ENCODE peak calls at places on chromosomes 4 and X, in six cellular contexts. One of them, this sample, is unnamed.

GRCh38 chr4:56326363-56326762 is 60.9 kb downstream of the AASDH start:
- DNase-seq in astrocyte of the spinal cord: no peak
- DNase-seq in ovary: no peak
- DNase-seq in kidney: no peak
- DNase-seq in lung: no peak
- DNase-seq in mammary epithelial cell: peak
- DNase-seq in this sample: no peak

GRCh38 chr4:143616771-143617170 is 83.7 kb downstream of the FREM3 start:
- DNase-seq in astrocyte of the spinal cord: peak
- DNase-seq in mammary epithelial cell: peak
- DNase-seq in ovary: no peak
- DNase-seq in kidney: no peak
- DNase-seq in lung: no peak
- DNase-seq in this sample: no peak

GRCh38 chr4:20684852-20685763 is 15.2 kb upstream of the PACRGL start:
- DNase-seq in kidney: no peak
- DNase-seq in ovary: no peak
- DNase-seq in lung: no peak
- DNase-seq in astrocyte of the spinal cord: peak
- DNase-seq in mammary epithelial cell: no peak
- DNase-seq in this sample: no peak

GRCh38 chrX:46574941-46575381 is 1.4 kb downstream of the CHST7 start:
- DNase-seq in lung: no peak
- DNase-seq in astrocyte of the spinal cord: no peak
- DNase-seq in mammary epithelial cell: peak
- DNase-seq in kidney: no peak
- DNase-seq in ovary: no peak
- DNase-seq in this sample: no peak

GRCh38 chr4:89599026-89599425 is 237.9 kb downstream of the SNCA start:
- DNase-seq in ovary: no peak
- DNase-seq in kidney: no peak
- DNase-seq in lung: no peak
- DNase-seq in astrocyte of the spinal cord: no peak
- DNase-seq in mammary epithelial cell: no peak
- DNase-seq in this sample: no peak

GRCh38 chr4:79913581-79913980 is 159.4 kb downstream of the ANTXR2 start:
- DNase-seq in ovary: no peak
- DNase-seq in astrocyte of the spinal cord: peak
- DNase-seq in kidney: no peak
- DNase-seq in mammary epithelial cell: peak
- DNase-seq in lung: no peak
- DNase-seq in this sample: no peak

GRCh38 chrX:139290310-139290709 is 240.2 kb upstream of the F9 start:
- DNase-seq in lung: no peak
- DNase-seq in astrocyte of the spinal cord: peak
- DNase-seq in kidney: no peak
- DNase-seq in ovary: no peak
- DNase-seq in mammary epithelial cell: peak
- DNase-seq in this sample: no peak

GRCh38 chrX:130413415-130413814 is 11.6 kb downstream of the RBMX2 start:
- DNase-seq in lung: no peak
- DNase-seq in astrocyte of the spinal cord: no peak
- DNase-seq in mammary epithelial cell: no peak
- DNase-seq in kidney: no peak
- DNase-seq in ovary: peak
- DNase-seq in this sample: no peak

GRCh38 chrX:69093960-69094935 is 71.0 kb downstream of the PJA1 start:
- DNase-seq in ovary: peak
- DNase-seq in kidney: no peak
- DNase-seq in mammary epithelial cell: peak
- DNase-seq in astrocyte of the spinal cord: peak
- DNase-seq in lung: no peak
- DNase-seq in this sample: peak

GRCh38 chr4:158802914-158803313 is 34.1 kb downstream of the FNIP2 start:
- DNase-seq in astrocyte of the spinal cord: no peak
- DNase-seq in mammary epithelial cell: no peak
- DNase-seq in kidney: no peak
- DNase-seq in lung: no peak
- DNase-seq in ovary: no peak
- DNase-seq in this sample: no peak

GRCh38 chrX:108070891-108071290 is 20.5 kb downstream of the PSMD10 start:
- DNase-seq in mammary epithelial cell: peak
- DNase-seq in lung: no peak
- DNase-seq in kidney: no peak
- DNase-seq in astrocyte of the spinal cord: peak
- DNase-seq in ovary: no peak
- DNase-seq in this sample: no peak

GRCh38 chrX:72576161-72576896 is 3.7 kb upstream of the HDAC8 start:
- DNase-seq in ovary: no peak
- DNase-seq in kidney: no peak
- DNase-seq in mammary epithelial cell: peak
- DNase-seq in astrocyte of the spinal cord: peak
- DNase-seq in lung: no peak
- DNase-seq in this sample: no peak

GRCh38 chr4:139798456-139798855 is 132.8 kb downstream of the MGST2 start:
- DNase-seq in mammary epithelial cell: peak
- DNase-seq in lung: no peak
- DNase-seq in ovary: no peak
- DNase-seq in astrocyte of the spinal cord: no peak
- DNase-seq in kidney: no peak
- DNase-seq in this sample: no peak

GRCh38 chr4:45578874-45579273 is 545.0 kb downstream of the GABRG1 start:
- DNase-seq in kidney: no peak
- DNase-seq in ovary: no peak
- DNase-seq in astrocyte of the spinal cord: no peak
- DNase-seq in mammary epithelial cell: no peak
- DNase-seq in lung: no peak
- DNase-seq in this sample: no peak

GRCh38 chrX:6292599-6292998 is 63.9 kb upstream of the NLGN4X start:
- DNase-seq in mammary epithelial cell: no peak
- DNase-seq in astrocyte of the spinal cord: no peak
- DNase-seq in kidney: no peak
- DNase-seq in lung: no peak
- DNase-seq in ovary: no peak
- DNase-seq in this sample: no peak

GRCh38 chrX:132435222-132435621 is 53.6 kb downstream of the MBNL3 start:
- DNase-seq in mammary epithelial cell: no peak
- DNase-seq in kidney: no peak
- DNase-seq in lung: no peak
- DNase-seq in ovary: no peak
- DNase-seq in astrocyte of the spinal cord: no peak
- DNase-seq in this sample: no peak

GRCh38 chrX:12972239-12972638 is 2.7 kb upstream of the TMSB4X start:
- DNase-seq in astrocyte of the spinal cord: no peak
- DNase-seq in kidney: no peak
- DNase-seq in mammary epithelial cell: no peak
- DNase-seq in lung: no peak
- DNase-seq in ovary: no peak
- DNase-seq in this sample: no peak

GRCh38 chr4:55445921-55446577 is 50.3 kb downstream of the TMEM165 start:
- DNase-seq in kidney: no peak
- DNase-seq in astrocyte of the spinal cord: peak
- DNase-seq in ovary: no peak
- DNase-seq in mammary epithelial cell: peak
- DNase-seq in lung: no peak
- DNase-seq in this sample: no peak

GRCh38 chr4:1795304-1796195 is 2.5 kb downstream of the FGFR3 start:
- DNase-seq in kidney: no peak
- DNase-seq in lung: no peak
- DNase-seq in ovary: no peak
- DNase-seq in astrocyte of the spinal cord: no peak
- DNase-seq in mammary epithelial cell: no peak
- DNase-seq in this sample: peak

GRCh38 chr4:158948071-158948470 is 154.8 kb upstream of the RAPGEF2 start:
- DNase-seq in ovary: no peak
- DNase-seq in astrocyte of the spinal cord: no peak
- DNase-seq in mammary epithelial cell: no peak
- DNase-seq in lung: no peak
- DNase-seq in kidney: no peak
- DNase-seq in this sample: no peak

GRCh38 chr4:128979934-128980333 is 113.4 kb downstream of the SCLT1 start:
- DNase-seq in lung: no peak
- DNase-seq in mammary epithelial cell: peak
- DNase-seq in kidney: no peak
- DNase-seq in ovary: no peak
- DNase-seq in astrocyte of the spinal cord: peak
- DNase-seq in this sample: peak

GRCh38 chrX:9253211-9253610 is 211.6 kb upstream of the TBL1X start:
- DNase-seq in kidney: no peak
- DNase-seq in lung: no peak
- DNase-seq in ovary: no peak
- DNase-seq in astrocyte of the spinal cord: no peak
- DNase-seq in mammary epithelial cell: no peak
- DNase-seq in this sample: no peak
- TF ChIP-seq CTCF in kidney: no peak
- TF ChIP-seq CTCF in lung: no peak
- TF ChIP-seq CTCF in ovary: no peak
- TF ChIP-seq CTCF in astrocyte of the spinal cord: no peak
- TF ChIP-seq CTCF in mammary epithelial cell: no peak
- TF ChIP-seq CTCF in this sample: no peak

GRCh38 chr4:67549123-67549522 is 3.8 kb upstream of the CENPC start:
- DNase-seq in mammary epithelial cell: peak
- DNase-seq in lung: no peak
- DNase-seq in ovary: no peak
- DNase-seq in kidney: no peak
- DNase-seq in astrocyte of the spinal cord: no peak
- DNase-seq in this sample: peak

GRCh38 chr4:67545996-67546356 is 673 bp upstream of the CENPC start:
- DNase-seq in kidney: no peak
- DNase-seq in mammary epithelial cell: no peak
- DNase-seq in ovary: no peak
- DNase-seq in astrocyte of the spinal cord: no peak
- DNase-seq in lung: no peak
- DNase-seq in this sample: no peak

GRCh38 chr4:67555447-67555846 is 3.1 kb upstream of the STAP1 start:
- DNase-seq in lung: no peak
- DNase-seq in ovary: no peak
- DNase-seq in kidney: no peak
- DNase-seq in mammary epithelial cell: no peak
- DNase-seq in astrocyte of the spinal cord: no peak
- DNase-seq in this sample: no peak

GRCh38 chr4:67546971-67547370 is 1.7 kb upstream of the CENPC start:
- DNase-seq in mammary epithelial cell: no peak
- DNase-seq in kidney: no peak
- DNase-seq in lung: no peak
- DNase-seq in astrocyte of the spinal cord: no peak
- DNase-seq in ovary: peak
- DNase-seq in this sample: no peak

DNA sequence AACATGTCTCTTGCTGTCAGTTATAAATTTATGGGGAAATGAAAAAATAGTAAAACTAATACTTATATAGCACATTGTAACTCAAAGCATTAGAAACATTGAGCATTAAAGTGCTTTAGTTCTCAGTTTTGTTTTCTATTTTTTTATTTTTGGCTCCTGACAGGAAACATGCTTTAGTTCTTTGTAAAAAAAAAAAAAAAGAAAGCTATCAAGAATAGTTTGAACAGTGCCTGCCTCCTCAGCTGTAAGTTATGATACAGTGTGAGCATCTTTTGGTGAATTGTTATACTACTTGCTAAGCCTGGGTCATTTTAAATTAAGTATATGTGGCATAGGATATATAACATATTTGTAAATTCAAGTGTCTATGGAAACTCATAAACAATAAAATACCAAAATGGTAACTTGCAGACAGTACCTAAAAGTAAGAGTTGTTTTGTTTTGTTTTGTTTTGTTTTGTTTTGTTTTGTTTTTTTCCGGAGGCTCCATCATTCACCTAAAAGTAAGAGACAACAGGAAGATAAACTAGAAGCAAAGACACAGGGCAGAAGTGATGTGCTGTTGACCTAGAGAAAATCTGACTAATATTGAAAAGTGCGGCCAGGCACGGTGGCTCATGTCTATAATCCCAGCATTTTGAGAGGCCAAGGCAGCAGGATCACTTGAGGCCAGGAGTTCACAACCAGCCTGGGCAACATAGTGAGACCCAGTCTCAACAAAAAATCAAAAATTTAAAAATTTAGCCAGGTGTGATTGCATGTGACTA is 5.4 kb upstream of the CENPC start:
- DNase-seq in astrocyte of the spinal cord: no peak
- DNase-seq in mammary epithelial cell: no peak
- DNase-seq in lung: no peak
- DNase-seq in kidney: no peak
- DNase-seq in ovary: no peak
- DNase-seq in this sample: no peak
- H3K4me3 ChIP-seq in astrocyte of the spinal cord: no peak
- H3K4me3 ChIP-seq in mammary epithelial cell: no peak
- H3K4me3 ChIP-seq in lung: no peak
- H3K4me3 ChIP-seq in kidney: no peak
- H3K4me3 ChIP-seq in ovary: no peak
- H3K4me3 ChIP-seq in this sample: no peak

GRCh38 chr4:106818764-106819163 is 217.3 kb downstream of the DKK2 start:
- DNase-seq in ovary: no peak
- DNase-seq in lung: no peak
- DNase-seq in mammary epithelial cell: no peak
- DNase-seq in kidney: no peak
- DNase-seq in astrocyte of the spinal cord: no peak
- DNase-seq in this sample: no peak
- TF ChIP-seq CTCF in ovary: no peak
- TF ChIP-seq CTCF in lung: no peak
- TF ChIP-seq CTCF in mammary epithelial cell: no peak
- TF ChIP-seq CTCF in kidney: no peak
- TF ChIP-seq CTCF in astrocyte of the spinal cord: peak
- TF ChIP-seq CTCF in this sample: no peak

GRCh38 chr4:99986792-99987191 is 36.7 kb upstream of the H2AZ1 start:
- DNase-seq in astrocyte of the spinal cord: no peak
- DNase-seq in ovary: no peak
- DNase-seq in lung: no peak
- DNase-seq in kidney: no peak
- DNase-seq in mammary epithelial cell: no peak
- DNase-seq in this sample: no peak

GRCh38 chr4:99979872-99980271 is 29.8 kb upstream of the H2AZ1 start:
- DNase-seq in ovary: no peak
- DNase-seq in astrocyte of the spinal cord: peak
- DNase-seq in mammary epithelial cell: no peak
- DNase-seq in kidney: no peak
- DNase-seq in lung: no peak
- DNase-seq in this sample: no peak

GRCh38 chr4:99987681-99988080 is 37.6 kb upstream of the H2AZ1 start:
- DNase-seq in lung: no peak
- DNase-seq in astrocyte of the spinal cord: no peak
- DNase-seq in kidney: no peak
- DNase-seq in mammary epithelial cell: no peak
- DNase-seq in ovary: no peak
- DNase-seq in this sample: no peak

DNA sequence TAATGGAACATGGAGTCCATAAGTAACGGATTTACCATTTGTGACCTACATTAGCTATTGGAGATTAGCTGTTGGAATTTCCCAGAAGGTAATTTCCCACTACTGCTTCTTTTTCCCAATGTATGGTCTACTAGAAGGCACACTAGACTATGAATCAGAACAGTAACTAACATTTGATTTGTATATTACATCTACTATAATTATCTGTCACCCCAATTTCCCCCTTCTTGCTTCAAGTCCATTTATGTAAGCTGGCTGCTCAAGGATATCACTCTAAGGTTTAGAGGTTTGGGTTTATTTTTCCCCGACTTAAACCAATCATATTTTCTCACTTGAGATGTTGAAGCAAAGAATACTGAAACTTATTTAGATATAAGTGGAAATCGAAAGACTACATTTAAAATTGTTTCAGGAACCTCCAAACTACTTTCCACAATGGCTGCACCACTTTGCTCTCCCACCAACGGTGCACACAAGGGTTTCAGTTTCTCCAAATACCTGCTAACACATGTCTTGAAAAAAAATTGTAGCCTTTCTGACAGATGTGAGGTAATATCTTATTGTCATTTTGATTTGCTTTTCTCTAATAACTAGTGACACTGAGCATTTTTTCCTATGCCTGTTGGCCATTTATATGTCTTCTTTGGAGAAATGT is 33.3 kb upstream of the H2AZ1 start:
- DNase-seq in lung: no peak
- DNase-seq in ovary: no peak
- DNase-seq in kidney: no peak
- DNase-seq in mammary epithelial cell: no peak
- DNase-seq in astrocyte of the spinal cord: no peak
- DNase-seq in this sample: no peak
- H3K4me3 ChIP-seq in lung: no peak
- H3K4me3 ChIP-seq in ovary: no peak
- H3K4me3 ChIP-seq in kidney: no peak
- H3K4me3 ChIP-seq in mammary epithelial cell: no peak
- H3K4me3 ChIP-seq in astrocyte of the spinal cord: no peak
- H3K4me3 ChIP-seq in this sample: no peak

This sample was measured in LNCaP clone FGC.